ENCODE peak calls at places on chromosome 3, in eight cellular contexts. A is non-pigmented ciliary epithelial cell; R is posterior cingulate gyrus; P is iPS-NIHi11; G is stimulated activated CD8-positive, alpha-beta memory T cell treated with anti-CD3 and anti-CD28 coated beads, Interleukin-12 subunit alpha, Interleukin-12 subunit beta, amount 100 ng/mL, for 1 hour; K is GM20000; J is lower lobe of right lung; Y is amygdala. U is an unnamed sample.
A peak's percentile ranks its signal among the peaks of the same experiment; 100 is the strongest.

GRCh38 chr3:49928511-49929017 is 1.0 kb downstream of the MON1A start:
- DNase-seq in A (no peak), R (no peak), P (no peak), G (no peak), K (no peak), J (no peak), Y (no peak), U (no peak)

GRCh38 chr3:88151358-88151757 is 1.6 kb downstream of the C3orf38 start:
- DNase-seq in A (no peak), R (no peak), P (no peak), G (no peak), K (peak; percentile 8), J (no peak), Y (no peak), U (peak; percentile 5)

GRCh38 chr3:185153861-185154629 is 1.2 kb upstream of the C3orf70 start:
- DNase-seq in A (no peak), R (peak; percentile 23), P (peak; percentile 49), G (no peak), K (peak; percentile 20), J (no peak), Y (no peak), U (no peak)

GRCh38 chr3:169657351-169658124 is 6.0 kb downstream of the MECOM start:
- DNase-seq in A (no peak), R (no peak), P (no peak), G (no peak), K (no peak), J (no peak), Y (no peak), U (no peak)

GRCh38 chr3:107985496-107985895 is 105.3 kb downstream of the CD47 start:
- DNase-seq in A (no peak), R (no peak), P (no peak), G (no peak), K (peak; percentile 15), J (no peak), Y (no peak), U (no peak)

GRCh38 chr3:108389361-108389760 is 93.0 kb downstream of the HHLA2 start:
- DNase-seq in A (no peak), R (no peak), P (no peak), G (no peak), K (no peak), J (no peak), Y (no peak), U (no peak)

GRCh38 chr3:179146911-179147570 is 1.1 kb upstream of the PIK3CA start:
- DNase-seq in A (no peak), R (no peak), P (peak; percentile 49), G (no peak), K (peak; percentile 59), J (no peak), Y (no peak), U (peak; percentile 82)

GRCh38 chr3:38726751-38727150 is 77.3 kb upstream of the SCN5A start:
- DNase-seq in A (no peak), R (no peak), P (no peak), G (no peak), K (no peak), J (no peak), Y (no peak), U (no peak)

GRCh38 chr3:118128886-118129285 is 905.8 kb downstream of the IGSF11 start:
- DNase-seq in A (peak; percentile 3), R (no peak), P (no peak), G (no peak), K (no peak), J (no peak), Y (no peak), U (peak; percentile 56)

GRCh38 chr3:129620828-129621605 is 14.5 kb upstream of the PLXND1 start:
- DNase-seq in A (no peak), R (no peak), P (no peak), G (no peak), K (no peak), J (peak; percentile 45), Y (no peak), U (no peak)